ENCODE peak calls at places on chromosomes 6 and 20, in eight cellular contexts. S, X, R, T, I, W, B and F are unnamed samples.

GRCh38 chr20:20614391-20614790 is 98.1 kb downstream of the RALGAPA2 start:
- DNase-seq in S (no peak), X (no peak), R (no peak), T (no peak), I (no peak), W (no peak), B (peak; percentile 25), F (no peak)

GRCh38 chr6:125095501-125096301 is 57.9 kb upstream of the TPD52L1 start:
- DNase-seq in S (no peak), X (no peak), R (no peak), T (no peak), I (no peak), W (no peak), B (peak; percentile 76), F (no peak)

GRCh38 chr6:47102331-47102730 is 60.2 kb upstream of the ADGRF1 start:
- DNase-seq in S (no peak), X (no peak), R (no peak), T (no peak), I (no peak), W (no peak), B (no peak), F (no peak)

GRCh38 chr6:1136415-1136774 is 175.5 kb upstream of the FOXQ1 start:
- DNase-seq in S (no peak), X (no peak), R (no peak), T (no peak), I (no peak), W (no peak), B (peak; percentile 86), F (no peak)

GRCh38 chr6:93684339-93684738 is 265.0 kb upstream of the EPHA7 start:
- DNase-seq in S (no peak), X (no peak), R (no peak), T (no peak), I (no peak), W (no peak), B (no peak), F (no peak)

GRCh38 chr20:46717818-46718541 is 8.5 kb downstream of the SLC2A10 start:
- DNase-seq in S (no peak), X (no peak), R (no peak), T (no peak), I (no peak), W (no peak), B (no peak), F (no peak)

GRCh38 chr6:23735151-23735550 is 390.9 kb upstream of the NRSN1 start:
- DNase-seq in S (no peak), X (no peak), R (no peak), T (no peak), I (no peak), W (no peak), B (no peak), F (no peak)

GRCh38 chr20:31484001-31484400 is 8.9 kb downstream of the REM1 start:
- DNase-seq in S (no peak), X (no peak), R (no peak), T (no peak), I (peak; percentile 42), W (no peak), B (no peak), F (peak; percentile 31)

GRCh38 chr6:134342211-134342610 is 24.3 kb upstream of the SGK1 start:
- DNase-seq in S (no peak), X (no peak), R (no peak), T (peak; percentile 35), I (no peak), W (no peak), B (no peak), F (peak; percentile 25)

GRCh38 chr6:168314948-168315347 is 4.6 kb downstream of the DACT2 start:
- DNase-seq in S (no peak), X (no peak), R (no peak), T (no peak), I (peak; percentile 23), W (no peak), B (no peak), F (no peak)

GRCh38 chr20:50153153-50153499 is 397 bp downstream of the PEDS1 start:
- DNase-seq in S (no peak), X (no peak), R (no peak), T (no peak), I (no peak), W (peak; percentile 82), B (no peak), F (no peak)

GRCh38 chr20:3763691-3764601 is 3.6 kb downstream of the ADISSP start:
- DNase-seq in S (no peak), X (no peak), R (no peak), T (peak; percentile 58), I (no peak), W (no peak), B (no peak), F (no peak)

GRCh38 chr20:62935204-62935967 is 2.6 kb upstream of the GID8 start:
- DNase-seq in S (no peak), X (no peak), R (no peak), T (no peak), I (no peak), W (no peak), B (no peak), F (no peak)

GRCh38 chr20:62938105-62938888 is at the start of gene GID8:
- DNase-seq in S (no peak), X (peak; percentile 47), R (no peak), T (peak; percentile 71), I (peak; percentile 37), W (peak; percentile 80), B (peak; percentile 33), F (no peak)

GRCh38 chr20:62936996-62937352 is 973 bp upstream of the GID8 start:
- DNase-seq in S (no peak), X (no peak), R (no peak), T (no peak), I (peak; percentile 39), W (no peak), B (peak; percentile 83), F (no peak)

GRCh38 chr20:62935968-62936585 is 1.9 kb upstream of the GID8 start:
- DNase-seq in S (no peak), X (no peak), R (no peak), T (no peak), I (no peak), W (no peak), B (no peak), F (no peak)

GRCh38 chr20:62937353-62938104 is 418 bp upstream of the GID8 start:
- DNase-seq in S (peak; percentile 98), X (peak; percentile 97), R (peak; percentile 79), T (peak; percentile 98), I (peak; percentile 96), W (peak; percentile 98), B (peak; percentile 96), F (peak; percentile 98)
- TF ChIP-seq POLR2A in S (peak; percentile 15), X (peak; percentile 74), R (peak; percentile 81), T (peak; percentile 87), I (peak; percentile 75), W (peak; percentile 80), B (peak; percentile 70), F (peak; percentile 84)

GRCh38 chr20:23347791-23348190 is 2.8 kb upstream of the NXT1 start:
- DNase-seq in S (no peak), X (no peak), R (no peak), T (no peak), I (no peak), W (no peak), B (no peak), F (no peak)

GRCh38 chr20:23344336-23344735 is 6.3 kb upstream of the NXT1 start:
- DNase-seq in S (no peak), X (no peak), R (no peak), T (peak; percentile 58), I (no peak), W (no peak), B (no peak), F (no peak)

GRCh38 chr20:23350855-23351838 is 556 bp downstream of the NXT1 start:
- DNase-seq in S (no peak), X (peak; percentile 63), R (no peak), T (peak; percentile 72), I (peak; percentile 65), W (peak; percentile 79), B (peak; percentile 45), F (peak; percentile 52)

GRCh38 chr20:23350007-23350854 is at the start of gene NXT1:
- DNase-seq in S (peak; percentile 95), X (peak; percentile 98), R (peak; percentile 85), T (peak; percentile 98), I (peak; percentile 99), W (peak; percentile 99), B (peak; percentile 99), F (peak; percentile 98)

DNA sequence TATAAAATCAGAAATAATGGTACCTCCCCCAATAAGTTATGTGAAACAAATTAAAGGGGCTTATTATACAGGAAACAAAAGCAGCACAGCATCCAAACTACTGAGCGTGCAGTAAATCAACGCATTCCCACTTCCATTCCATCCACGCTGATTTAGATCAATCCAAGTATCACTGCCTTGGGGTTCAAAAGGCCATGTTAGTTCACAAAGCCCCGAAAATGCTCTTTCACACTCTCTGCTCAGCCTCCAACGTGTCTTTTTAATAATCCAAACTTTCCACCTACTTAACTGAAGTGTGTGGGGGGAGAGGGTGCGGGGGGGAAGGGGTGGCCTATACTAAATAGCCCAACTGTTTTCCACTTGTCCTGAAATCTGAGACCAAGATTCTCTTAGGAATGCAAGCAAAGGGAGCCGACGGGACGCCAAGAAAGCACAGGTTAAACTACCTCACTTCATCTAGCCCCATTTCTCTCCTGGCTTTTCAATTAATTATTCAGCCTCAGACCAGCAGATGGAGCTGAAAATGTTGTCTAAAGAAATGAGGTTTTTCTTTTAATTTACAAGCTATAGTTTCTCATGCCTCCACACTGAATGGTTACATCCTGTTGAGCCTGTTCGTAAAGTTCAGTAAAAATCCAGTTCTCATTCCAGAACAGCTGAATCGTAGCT is 1.1 kb upstream of the NXT1 start:
- DNase-seq in S (no peak), X (no peak), R (no peak), T (no peak), I (no peak), W (no peak), B (no peak), F (no peak)
- TF ChIP-seq CTCF in S (peak; percentile 70), X (peak; percentile 65), R (peak; percentile 37), T (peak; percentile 39), I (peak; percentile 68), W (peak; percentile 62), B (peak; percentile 45), F (peak; percentile 48)

GRCh38 chr20:41133709-41134361 is 3.5 kb upstream of the PLCG1 start:
- DNase-seq in S (no peak), X (no peak), R (no peak), T (peak; percentile 56), I (no peak), W (no peak), B (peak; percentile 18), F (no peak)
- TF ChIP-seq POLR2A in S (no peak), X (no peak), R (no peak), T (no peak), I (no peak), W (no peak), B (no peak), F (no peak)

GRCh38 chr6:33425668-33426577 is 6.1 kb downstream of the SYNGAP1 start:
- DNase-seq in S (peak; percentile 86), X (peak; percentile 94), R (no peak), T (peak; percentile 93), I (peak; percentile 90), W (peak; percentile 95), B (peak; percentile 75), F (peak; percentile 90)
- TF ChIP-seq CTCF in S (peak; percentile 18), X (peak; percentile 60), R (peak; percentile 56), T (peak; percentile 62), I (peak; percentile 64), W (no peak), B (peak; percentile 68), F (peak; percentile 66)